ENCODE peak calls at places on chromosome 22, in six cellular contexts. One of them, this sample, is unnamed.
A peak's percentile ranks its signal among the peaks of the same experiment; 100 is the strongest.

GRCh38 chr22:38426628-38427027 is 28.4 kb downstream of the KCNJ4 start:
- DNase-seq in activated naive CD4-positive, alpha-beta T cell: no peak
- DNase-seq in Calu3: no peak
- DNase-seq in activated T-helper 1 cell treated with anti-CD3 and anti-CD28 coated beads, Interleukin-12 subunit alpha, Interleukin-12 subunit beta, Interleukin-2, Interleukin-4 antibody, amounts not matched to agents 30 ng/mL and 10 ng/mL and 1 ng/mL, durations not matched to agents 14 hours and 24 hours and 36 hours: no peak
- DNase-seq in T-helper 2 cell: no peak
- DNase-seq in adrenal gland: no peak
- DNase-seq in this sample: no peak

GRCh38 chr22:39257522-39258475 is 13.0 kb upstream of the PDGFB start:
- DNase-seq in activated naive CD4-positive, alpha-beta T cell: no peak
- DNase-seq in Calu3: no peak
- DNase-seq in T-helper 2 cell: no peak
- DNase-seq in adrenal gland: no peak
- DNase-seq in activated T-helper 1 cell treated with anti-CD3 and anti-CD28 coated beads, Interleukin-12 subunit alpha, Interleukin-12 subunit beta, Interleukin-2, Interleukin-4 antibody, amounts not matched to agents 30 ng/mL and 10 ng/mL and 1 ng/mL, durations not matched to agents 14 hours and 24 hours and 36 hours: no peak
- DNase-seq in this sample: no peak

GRCh38 chr22:41974691-41975290 is 5.5 kb downstream of the SEPTIN3 start:
- DNase-seq in adrenal gland: no peak
- DNase-seq in T-helper 2 cell: no peak
- DNase-seq in Calu3: no peak
- DNase-seq in activated naive CD4-positive, alpha-beta T cell: no peak
- DNase-seq in activated T-helper 1 cell treated with anti-CD3 and anti-CD28 coated beads, Interleukin-12 subunit alpha, Interleukin-12 subunit beta, Interleukin-2, Interleukin-4 antibody, amounts not matched to agents 30 ng/mL and 10 ng/mL and 1 ng/mL, durations not matched to agents 14 hours and 24 hours and 36 hours: no peak
- DNase-seq in this sample: no peak

GRCh38 chr22:22748297-22748743 is 103.9 kb downstream of the GGTLC2 start:
- DNase-seq in T-helper 2 cell: no peak
- DNase-seq in adrenal gland: peak; percentile 43
- DNase-seq in Calu3: peak; percentile 68
- DNase-seq in activated naive CD4-positive, alpha-beta T cell: no peak
- DNase-seq in activated T-helper 1 cell treated with anti-CD3 and anti-CD28 coated beads, Interleukin-12 subunit alpha, Interleukin-12 subunit beta, Interleukin-2, Interleukin-4 antibody, amounts not matched to agents 30 ng/mL and 10 ng/mL and 1 ng/mL, durations not matched to agents 14 hours and 24 hours and 36 hours: no peak
- DNase-seq in this sample: peak; percentile 39

GRCh38 chr22:19604711-19605268 is 80.6 kb upstream of the CLDN5 start:
- DNase-seq in T-helper 2 cell: no peak
- DNase-seq in Calu3: no peak
- DNase-seq in activated naive CD4-positive, alpha-beta T cell: no peak
- DNase-seq in activated T-helper 1 cell treated with anti-CD3 and anti-CD28 coated beads, Interleukin-12 subunit alpha, Interleukin-12 subunit beta, Interleukin-2, Interleukin-4 antibody, amounts not matched to agents 30 ng/mL and 10 ng/mL and 1 ng/mL, durations not matched to agents 14 hours and 24 hours and 36 hours: no peak
- DNase-seq in adrenal gland: no peak
- DNase-seq in this sample: no peak

GRCh38 chr22:27991586-27992293 is 72.7 kb upstream of the PITPNB start:
- DNase-seq in adrenal gland: peak; percentile 6
- DNase-seq in activated T-helper 1 cell treated with anti-CD3 and anti-CD28 coated beads, Interleukin-12 subunit alpha, Interleukin-12 subunit beta, Interleukin-2, Interleukin-4 antibody, amounts not matched to agents 30 ng/mL and 10 ng/mL and 1 ng/mL, durations not matched to agents 14 hours and 24 hours and 36 hours: no peak
- DNase-seq in T-helper 2 cell: no peak
- DNase-seq in Calu3: no peak
- DNase-seq in activated naive CD4-positive, alpha-beta T cell: no peak
- DNase-seq in this sample: no peak

GRCh38 chr22:20859615-20860014 is 808 bp downstream of the SNAP29 start:
- DNase-seq in activated T-helper 1 cell treated with anti-CD3 and anti-CD28 coated beads, Interleukin-12 subunit alpha, Interleukin-12 subunit beta, Interleukin-2, Interleukin-4 antibody, amounts not matched to agents 30 ng/mL and 10 ng/mL and 1 ng/mL, durations not matched to agents 14 hours and 24 hours and 36 hours: no peak
- DNase-seq in Calu3: no peak
- DNase-seq in T-helper 2 cell: no peak
- DNase-seq in adrenal gland: no peak
- DNase-seq in activated naive CD4-positive, alpha-beta T cell: no peak
- DNase-seq in this sample: no peak

GRCh38 chr22:28986366-28986765 is 75.3 kb downstream of the C22orf31 start:
- DNase-seq in adrenal gland: no peak
- DNase-seq in Calu3: no peak
- DNase-seq in activated T-helper 1 cell treated with anti-CD3 and anti-CD28 coated beads, Interleukin-12 subunit alpha, Interleukin-12 subunit beta, Interleukin-2, Interleukin-4 antibody, amounts not matched to agents 30 ng/mL and 10 ng/mL and 1 ng/mL, durations not matched to agents 14 hours and 24 hours and 36 hours: no peak
- DNase-seq in activated naive CD4-positive, alpha-beta T cell: no peak
- DNase-seq in T-helper 2 cell: no peak
- DNase-seq in this sample: no peak

GRCh38 chr22:19718255-19719054 is 4.2 kb downstream of the SEPTIN5 start:
- DNase-seq in T-helper 2 cell: no peak
- DNase-seq in adrenal gland: no peak
- DNase-seq in Calu3: no peak
- DNase-seq in activated naive CD4-positive, alpha-beta T cell: no peak
- DNase-seq in activated T-helper 1 cell treated with anti-CD3 and anti-CD28 coated beads, Interleukin-12 subunit alpha, Interleukin-12 subunit beta, Interleukin-2, Interleukin-4 antibody, amounts not matched to agents 30 ng/mL and 10 ng/mL and 1 ng/mL, durations not matched to agents 14 hours and 24 hours and 36 hours: no peak
- DNase-seq in this sample: no peak

GRCh38 chr22:44220727-44221680 is 40.3 kb downstream of the PARVG start:
- DNase-seq in activated naive CD4-positive, alpha-beta T cell: no peak
- DNase-seq in activated T-helper 1 cell treated with anti-CD3 and anti-CD28 coated beads, Interleukin-12 subunit alpha, Interleukin-12 subunit beta, Interleukin-2, Interleukin-4 antibody, amounts not matched to agents 30 ng/mL and 10 ng/mL and 1 ng/mL, durations not matched to agents 14 hours and 24 hours and 36 hours: no peak
- DNase-seq in T-helper 2 cell: no peak
- DNase-seq in Calu3: no peak
- DNase-seq in adrenal gland: no peak
- DNase-seq in this sample: no peak

GRCh38 chr22:23269441-23270211 is 89.3 kb downstream of the BCR start:
- DNase-seq in activated naive CD4-positive, alpha-beta T cell: no peak
- DNase-seq in T-helper 2 cell: no peak
- DNase-seq in adrenal gland: no peak
- DNase-seq in Calu3: no peak
- DNase-seq in activated T-helper 1 cell treated with anti-CD3 and anti-CD28 coated beads, Interleukin-12 subunit alpha, Interleukin-12 subunit beta, Interleukin-2, Interleukin-4 antibody, amounts not matched to agents 30 ng/mL and 10 ng/mL and 1 ng/mL, durations not matched to agents 14 hours and 24 hours and 36 hours: no peak
- DNase-seq in this sample: no peak

GRCh38 chr22:27978875-27979274 is 59.8 kb upstream of the PITPNB start:
- DNase-seq in activated T-helper 1 cell treated with anti-CD3 and anti-CD28 coated beads, Interleukin-12 subunit alpha, Interleukin-12 subunit beta, Interleukin-2, Interleukin-4 antibody, amounts not matched to agents 30 ng/mL and 10 ng/mL and 1 ng/mL, durations not matched to agents 14 hours and 24 hours and 36 hours: no peak
- DNase-seq in T-helper 2 cell: no peak
- DNase-seq in adrenal gland: no peak
- DNase-seq in Calu3: no peak
- DNase-seq in activated naive CD4-positive, alpha-beta T cell: no peak
- DNase-seq in this sample: no peak

GRCh38 chr22:44437493-44438015 is 60.5 kb downstream of the RTL6 start:
- DNase-seq in activated naive CD4-positive, alpha-beta T cell: no peak
- DNase-seq in Calu3: no peak
- DNase-seq in T-helper 2 cell: no peak
- DNase-seq in adrenal gland: no peak
- DNase-seq in activated T-helper 1 cell treated with anti-CD3 and anti-CD28 coated beads, Interleukin-12 subunit alpha, Interleukin-12 subunit beta, Interleukin-2, Interleukin-4 antibody, amounts not matched to agents 30 ng/mL and 10 ng/mL and 1 ng/mL, durations not matched to agents 14 hours and 24 hours and 36 hours: no peak
- DNase-seq in this sample: no peak

GRCh38 chr22:36344106-36344827 is 43.5 kb downstream of the MYH9 start:
- DNase-seq in activated naive CD4-positive, alpha-beta T cell: no peak
- DNase-seq in Calu3: no peak
- DNase-seq in activated T-helper 1 cell treated with anti-CD3 and anti-CD28 coated beads, Interleukin-12 subunit alpha, Interleukin-12 subunit beta, Interleukin-2, Interleukin-4 antibody, amounts not matched to agents 30 ng/mL and 10 ng/mL and 1 ng/mL, durations not matched to agents 14 hours and 24 hours and 36 hours: no peak
- DNase-seq in adrenal gland: no peak
- DNase-seq in T-helper 2 cell: no peak
- DNase-seq in this sample: no peak

GRCh38 chr22:29136715-29137700 is 64.2 kb downstream of the KREMEN1 start:
- DNase-seq in Calu3: no peak
- DNase-seq in activated naive CD4-positive, alpha-beta T cell: no peak
- DNase-seq in activated T-helper 1 cell treated with anti-CD3 and anti-CD28 coated beads, Interleukin-12 subunit alpha, Interleukin-12 subunit beta, Interleukin-2, Interleukin-4 antibody, amounts not matched to agents 30 ng/mL and 10 ng/mL and 1 ng/mL, durations not matched to agents 14 hours and 24 hours and 36 hours: no peak
- DNase-seq in adrenal gland: no peak
- DNase-seq in T-helper 2 cell: no peak
- DNase-seq in this sample: no peak

GRCh38 chr22:44151661-44152060 is 29.1 kb upstream of the PARVG start:
- DNase-seq in activated T-helper 1 cell treated with anti-CD3 and anti-CD28 coated beads, Interleukin-12 subunit alpha, Interleukin-12 subunit beta, Interleukin-2, Interleukin-4 antibody, amounts not matched to agents 30 ng/mL and 10 ng/mL and 1 ng/mL, durations not matched to agents 14 hours and 24 hours and 36 hours: no peak
- DNase-seq in T-helper 2 cell: no peak
- DNase-seq in adrenal gland: no peak
- DNase-seq in activated naive CD4-positive, alpha-beta T cell: no peak
- DNase-seq in Calu3: no peak
- DNase-seq in this sample: no peak

GRCh38 chr22:41343717-41344116 is 38.0 kb upstream of the TEF start:
- DNase-seq in activated T-helper 1 cell treated with anti-CD3 and anti-CD28 coated beads, Interleukin-12 subunit alpha, Interleukin-12 subunit beta, Interleukin-2, Interleukin-4 antibody, amounts not matched to agents 30 ng/mL and 10 ng/mL and 1 ng/mL, durations not matched to agents 14 hours and 24 hours and 36 hours: no peak
- DNase-seq in activated naive CD4-positive, alpha-beta T cell: no peak
- DNase-seq in adrenal gland: no peak
- DNase-seq in Calu3: no peak
- DNase-seq in T-helper 2 cell: no peak
- DNase-seq in this sample: no peak

GRCh38 chr22:37501610-37502341 is 15.6 kb upstream of the MFNG start:
- DNase-seq in activated naive CD4-positive, alpha-beta T cell: no peak
- DNase-seq in activated T-helper 1 cell treated with anti-CD3 and anti-CD28 coated beads, Interleukin-12 subunit alpha, Interleukin-12 subunit beta, Interleukin-2, Interleukin-4 antibody, amounts not matched to agents 30 ng/mL and 10 ng/mL and 1 ng/mL, durations not matched to agents 14 hours and 24 hours and 36 hours: no peak
- DNase-seq in adrenal gland: peak; percentile 83
- DNase-seq in T-helper 2 cell: no peak
- DNase-seq in Calu3: peak; percentile 92
- DNase-seq in this sample: no peak

GRCh38 chr22:39150848-39151215 is 1.6 kb downstream of the CBX7 start:
- DNase-seq in T-helper 2 cell: no peak
- DNase-seq in adrenal gland: peak; percentile 26
- DNase-seq in Calu3: no peak
- DNase-seq in activated naive CD4-positive, alpha-beta T cell: no peak
- DNase-seq in activated T-helper 1 cell treated with anti-CD3 and anti-CD28 coated beads, Interleukin-12 subunit alpha, Interleukin-12 subunit beta, Interleukin-2, Interleukin-4 antibody, amounts not matched to agents 30 ng/mL and 10 ng/mL and 1 ng/mL, durations not matched to agents 14 hours and 24 hours and 36 hours: no peak
- DNase-seq in this sample: no peak

GRCh38 chr22:43848366-43849171 is 13.7 kb downstream of the SULT4A1 start:
- DNase-seq in activated naive CD4-positive, alpha-beta T cell: no peak
- DNase-seq in T-helper 2 cell: no peak
- DNase-seq in adrenal gland: no peak
- DNase-seq in Calu3: no peak
- DNase-seq in activated T-helper 1 cell treated with anti-CD3 and anti-CD28 coated beads, Interleukin-12 subunit alpha, Interleukin-12 subunit beta, Interleukin-2, Interleukin-4 antibody, amounts not matched to agents 30 ng/mL and 10 ng/mL and 1 ng/mL, durations not matched to agents 14 hours and 24 hours and 36 hours: no peak
- DNase-seq in this sample: no peak

GRCh38 chr22:45335021-45335818 is 25.5 kb downstream of the FAM118A start:
- DNase-seq in T-helper 2 cell: no peak
- DNase-seq in adrenal gland: peak; percentile 73
- DNase-seq in activated naive CD4-positive, alpha-beta T cell: no peak
- DNase-seq in Calu3: no peak
- DNase-seq in activated T-helper 1 cell treated with anti-CD3 and anti-CD28 coated beads, Interleukin-12 subunit alpha, Interleukin-12 subunit beta, Interleukin-2, Interleukin-4 antibody, amounts not matched to agents 30 ng/mL and 10 ng/mL and 1 ng/mL, durations not matched to agents 14 hours and 24 hours and 36 hours: no peak
- DNase-seq in this sample: no peak

GRCh38 chr22:48700566-48701295 is 1126.9 kb downstream of the BRD1 start:
- DNase-seq in activated naive CD4-positive, alpha-beta T cell: no peak
- DNase-seq in Calu3: no peak
- DNase-seq in adrenal gland: no peak
- DNase-seq in activated T-helper 1 cell treated with anti-CD3 and anti-CD28 coated beads, Interleukin-12 subunit alpha, Interleukin-12 subunit beta, Interleukin-2, Interleukin-4 antibody, amounts not matched to agents 30 ng/mL and 10 ng/mL and 1 ng/mL, durations not matched to agents 14 hours and 24 hours and 36 hours: no peak
- DNase-seq in T-helper 2 cell: no peak
- DNase-seq in this sample: no peak

GRCh38 chr22:30370681-30371080 is 13.9 kb downstream of the CCDC157 start:
- DNase-seq in Calu3: no peak
- DNase-seq in T-helper 2 cell: no peak
- DNase-seq in adrenal gland: no peak
- DNase-seq in activated naive CD4-positive, alpha-beta T cell: no peak
- DNase-seq in activated T-helper 1 cell treated with anti-CD3 and anti-CD28 coated beads, Interleukin-12 subunit alpha, Interleukin-12 subunit beta, Interleukin-2, Interleukin-4 antibody, amounts not matched to agents 30 ng/mL and 10 ng/mL and 1 ng/mL, durations not matched to agents 14 hours and 24 hours and 36 hours: no peak
- DNase-seq in this sample: no peak

GRCh38 chr22:23199159-23199558 is 18.9 kb downstream of the BCR start:
- DNase-seq in adrenal gland: no peak
- DNase-seq in T-helper 2 cell: no peak
- DNase-seq in Calu3: no peak
- DNase-seq in activated T-helper 1 cell treated with anti-CD3 and anti-CD28 coated beads, Interleukin-12 subunit alpha, Interleukin-12 subunit beta, Interleukin-2, Interleukin-4 antibody, amounts not matched to agents 30 ng/mL and 10 ng/mL and 1 ng/mL, durations not matched to agents 14 hours and 24 hours and 36 hours: no peak
- DNase-seq in activated naive CD4-positive, alpha-beta T cell: no peak
- DNase-seq in this sample: no peak

GRCh38 chr22:22408731-22409696 is 99.5 kb downstream of the ZNF280B start:
- DNase-seq in activated naive CD4-positive, alpha-beta T cell: no peak
- DNase-seq in Calu3: peak; percentile 42
- DNase-seq in T-helper 2 cell: no peak
- DNase-seq in activated T-helper 1 cell treated with anti-CD3 and anti-CD28 coated beads, Interleukin-12 subunit alpha, Interleukin-12 subunit beta, Interleukin-2, Interleukin-4 antibody, amounts not matched to agents 30 ng/mL and 10 ng/mL and 1 ng/mL, durations not matched to agents 14 hours and 24 hours and 36 hours: no peak
- DNase-seq in adrenal gland: peak; percentile 38
- DNase-seq in this sample: no peak

GRCh38 chr22:18057568-18058209 is 20.1 kb upstream of the PEX26 start:
- DNase-seq in T-helper 2 cell: no peak
- DNase-seq in activated T-helper 1 cell treated with anti-CD3 and anti-CD28 coated beads, Interleukin-12 subunit alpha, Interleukin-12 subunit beta, Interleukin-2, Interleukin-4 antibody, amounts not matched to agents 30 ng/mL and 10 ng/mL and 1 ng/mL, durations not matched to agents 14 hours and 24 hours and 36 hours: no peak
- DNase-seq in adrenal gland: peak; percentile 90
- DNase-seq in Calu3: peak; percentile 72
- DNase-seq in activated naive CD4-positive, alpha-beta T cell: no peak
- DNase-seq in this sample: no peak

GRCh38 chr22:22882033-22882717 is 5.4 kb upstream of the IGLL5 start:
- DNase-seq in adrenal gland: no peak
- DNase-seq in T-helper 2 cell: no peak
- DNase-seq in activated naive CD4-positive, alpha-beta T cell: no peak
- DNase-seq in Calu3: peak; percentile 37
- DNase-seq in activated T-helper 1 cell treated with anti-CD3 and anti-CD28 coated beads, Interleukin-12 subunit alpha, Interleukin-12 subunit beta, Interleukin-2, Interleukin-4 antibody, amounts not matched to agents 30 ng/mL and 10 ng/mL and 1 ng/mL, durations not matched to agents 14 hours and 24 hours and 36 hours: no peak
- DNase-seq in this sample: no peak

GRCh38 chr22:31248138-31248745 is 36.1 kb downstream of the LIMK2 start:
- DNase-seq in adrenal gland: peak; percentile 83
- DNase-seq in activated T-helper 1 cell treated with anti-CD3 and anti-CD28 coated beads, Interleukin-12 subunit alpha, Interleukin-12 subunit beta, Interleukin-2, Interleukin-4 antibody, amounts not matched to agents 30 ng/mL and 10 ng/mL and 1 ng/mL, durations not matched to agents 14 hours and 24 hours and 36 hours: peak; percentile 66
- DNase-seq in activated naive CD4-positive, alpha-beta T cell: no peak
- DNase-seq in Calu3: no peak
- DNase-seq in T-helper 2 cell: peak; percentile 34
- DNase-seq in this sample: peak; percentile 41

GRCh38 chr22:43996981-43997265 is 27.2 kb upstream of the PARVB start:
- DNase-seq in activated naive CD4-positive, alpha-beta T cell: no peak
- DNase-seq in adrenal gland: no peak
- DNase-seq in activated T-helper 1 cell treated with anti-CD3 and anti-CD28 coated beads, Interleukin-12 subunit alpha, Interleukin-12 subunit beta, Interleukin-2, Interleukin-4 antibody, amounts not matched to agents 30 ng/mL and 10 ng/mL and 1 ng/mL, durations not matched to agents 14 hours and 24 hours and 36 hours: no peak
- DNase-seq in Calu3: no peak
- DNase-seq in T-helper 2 cell: no peak
- DNase-seq in this sample: no peak

This sample was measured in effector memory CD8-positive, alpha-beta T cell.